ENCODE peak calls at places on chromosomes 4 and X, in five cellular contexts. One of them, this sample, is unnamed.

GRCh38 chrX:110321081-110321480 is 3.2 kb upstream of the AMMECR1 start:
- DNase-seq in GM12878: no peak
- DNase-seq in HepG2: no peak
- DNase-seq in NT2/D1: no peak
- DNase-seq in H1: no peak
- DNase-seq in this sample: no peak

GRCh38 chr4:172104534-172104933 is 291.3 kb downstream of the GALNTL6 start:
- DNase-seq in NT2/D1: no peak
- DNase-seq in H1: no peak
- DNase-seq in GM12878: no peak
- DNase-seq in HepG2: no peak
- DNase-seq in this sample: no peak

GRCh38 chrX:153974003-153974725 is 1.6 kb downstream of the TMEM187 start:
- DNase-seq in HepG2: no peak
- DNase-seq in NT2/D1: no peak
- DNase-seq in GM12878: no peak
- DNase-seq in H1: no peak
- DNase-seq in this sample: no peak

GRCh38 chr4:54230479-54231418 is 1.7 kb downstream of the PDGFRA start:
- DNase-seq in H1: peak
- DNase-seq in GM12878: no peak
- DNase-seq in NT2/D1: no peak
- DNase-seq in HepG2: no peak
- DNase-seq in this sample: no peak

GRCh38 chr4:126395661-126396060 is 1080.9 kb downstream of the FAT4 start:
- DNase-seq in GM12878: no peak
- DNase-seq in HepG2: no peak
- DNase-seq in H1: no peak
- DNase-seq in NT2/D1: no peak
- DNase-seq in this sample: no peak

GRCh38 chr4:28082686-28083390 is 1222.2 kb downstream of the STIM2 start:
- DNase-seq in HepG2: no peak
- DNase-seq in H1: no peak
- DNase-seq in GM12878: no peak
- DNase-seq in NT2/D1: no peak
- DNase-seq in this sample: no peak

GRCh38 chrX:112513154-112513553 is 166.6 kb downstream of the LHFPL1 start:
- DNase-seq in GM12878: no peak
- DNase-seq in NT2/D1: peak
- DNase-seq in H1: no peak
- DNase-seq in HepG2: no peak
- DNase-seq in this sample: no peak

GRCh38 chr4:92304636-92305035 is 870 bp downstream of the GRID2 start:
- DNase-seq in HepG2: no peak
- DNase-seq in GM12878: no peak
- DNase-seq in H1: peak
- DNase-seq in NT2/D1: no peak
- DNase-seq in this sample: peak

GRCh38 chr4:85151786-85152185 is 185.3 kb upstream of the WDFY3 start:
- DNase-seq in H1: no peak
- DNase-seq in GM12878: no peak
- DNase-seq in HepG2: no peak
- DNase-seq in NT2/D1: no peak
- DNase-seq in this sample: no peak

GRCh38 chr4:173258866-173259265 is 75.3 kb downstream of the HMGB2 start:
- DNase-seq in HepG2: no peak
- DNase-seq in GM12878: no peak
- DNase-seq in NT2/D1: no peak
- DNase-seq in H1: no peak
- DNase-seq in this sample: no peak

GRCh38 chrX:9465380-9466114 is 689 bp downstream of the TBL1X start:
- DNase-seq in H1: peak
- DNase-seq in HepG2: no peak
- DNase-seq in NT2/D1: no peak
- DNase-seq in GM12878: no peak
- DNase-seq in this sample: peak

GRCh38 chr4:91488946-91489345 is 814.8 kb upstream of the GRID2 start:
- DNase-seq in HepG2: no peak
- DNase-seq in GM12878: no peak
- DNase-seq in H1: no peak
- DNase-seq in NT2/D1: no peak
- DNase-seq in this sample: no peak

GRCh38 chr4:173794662-173795061 is 264.6 kb upstream of the HAND2 start:
- DNase-seq in H1: no peak
- DNase-seq in GM12878: no peak
- DNase-seq in HepG2: no peak
- DNase-seq in NT2/D1: no peak
- DNase-seq in this sample: no peak

GRCh38 chr4:10715696-10716095 is 31.1 kb upstream of the CLNK start:
- DNase-seq in H1: no peak
- DNase-seq in HepG2: no peak
- DNase-seq in NT2/D1: peak
- DNase-seq in GM12878: no peak
- DNase-seq in this sample: no peak

GRCh38 chr4:2063557-2064275 is 4.6 kb downstream of the NAT8L start:
- DNase-seq in H1: no peak
- DNase-seq in NT2/D1: no peak
- DNase-seq in GM12878: no peak
- DNase-seq in HepG2: no peak
- DNase-seq in this sample: no peak

GRCh38 chr4:163548481-163549243 is 54.2 kb downstream of the TMA16 start:
- DNase-seq in HepG2: peak
- DNase-seq in H1: no peak
- DNase-seq in NT2/D1: no peak
- DNase-seq in GM12878: no peak
- DNase-seq in this sample: peak

GRCh38 chr4:100367451-100367850 is 150.4 kb downstream of the EMCN start:
- DNase-seq in HepG2: no peak
- DNase-seq in NT2/D1: no peak
- DNase-seq in H1: no peak
- DNase-seq in GM12878: no peak
- DNase-seq in this sample: no peak

GRCh38 chr4:157204634-157205244 is 15.8 kb upstream of the GRIA2 start:
- DNase-seq in HepG2: peak
- DNase-seq in NT2/D1: no peak
- DNase-seq in H1: peak
- DNase-seq in GM12878: no peak
- DNase-seq in this sample: peak

GRCh38 chr4:8286719-8287355 is 17.3 kb downstream of the HTRA3 start:
- DNase-seq in H1: no peak
- DNase-seq in GM12878: no peak
- DNase-seq in HepG2: no peak
- DNase-seq in NT2/D1: no peak
- DNase-seq in this sample: no peak

GRCh38 chr4:174549696-174550095 is 27.4 kb upstream of the HPGD start:
- DNase-seq in NT2/D1: no peak
- DNase-seq in HepG2: no peak
- DNase-seq in H1: no peak
- DNase-seq in GM12878: no peak
- DNase-seq in this sample: no peak

GRCh38 chr4:143353797-143354196 is 17.1 kb downstream of the GAB1 start:
- DNase-seq in NT2/D1: no peak
- DNase-seq in H1: no peak
- DNase-seq in GM12878: no peak
- DNase-seq in HepG2: no peak
- DNase-seq in this sample: no peak

GRCh38 chrX:154398668-154399526 is 720 bp downstream of the RPL10 start:
- DNase-seq in GM12878: no peak
- DNase-seq in HepG2: peak
- DNase-seq in NT2/D1: no peak
- DNase-seq in H1: peak
- DNase-seq in this sample: peak

GRCh38 chr4:103996059-103996458 is 276.3 kb upstream of the TACR3 start:
- DNase-seq in HepG2: no peak
- DNase-seq in NT2/D1: peak
- DNase-seq in GM12878: no peak
- DNase-seq in H1: no peak
- DNase-seq in this sample: peak

GRCh38 chr4:103156107-103156506 is 42.0 kb downstream of the CENPE start:
- DNase-seq in NT2/D1: no peak
- DNase-seq in HepG2: no peak
- DNase-seq in GM12878: no peak
- DNase-seq in H1: no peak
- DNase-seq in this sample: no peak

GRCh38 chrX:64188901-64189300 is 16.6 kb downstream of the AMER1 start:
- DNase-seq in GM12878: no peak
- DNase-seq in HepG2: peak
- DNase-seq in H1: no peak
- DNase-seq in NT2/D1: no peak
- DNase-seq in this sample: no peak

GRCh38 chr4:83535520-83535944 is 376 bp upstream of the GPAT3 start:
- DNase-seq in H1: peak
- DNase-seq in HepG2: peak
- DNase-seq in GM12878: no peak
- DNase-seq in NT2/D1: no peak
- DNase-seq in this sample: peak

GRCh38 chr4:51880016-51880915 is 37.3 kb downstream of the DCUN1D4 start:
- DNase-seq in GM12878: no peak
- DNase-seq in H1: no peak
- DNase-seq in HepG2: peak
- DNase-seq in NT2/D1: no peak
- DNase-seq in this sample: no peak

GRCh38 chr4:47972181-47972580 is 44.3 kb downstream of the CNGA1 start:
- DNase-seq in HepG2: no peak
- DNase-seq in NT2/D1: no peak
- DNase-seq in GM12878: peak
- DNase-seq in H1: no peak
- DNase-seq in this sample: no peak

GRCh38 chr4:47972721-47973120 is 43.8 kb downstream of the CNGA1 start:
- DNase-seq in NT2/D1: no peak
- DNase-seq in GM12878: no peak
- DNase-seq in HepG2: no peak
- DNase-seq in H1: no peak
- DNase-seq in this sample: no peak

GRCh38 chr4:47968847-47969246 is 47.6 kb downstream of the CNGA1 start:
- DNase-seq in HepG2: no peak
- DNase-seq in GM12878: no peak
- DNase-seq in H1: no peak
- DNase-seq in NT2/D1: no peak
- DNase-seq in this sample: no peak
- TF ChIP-seq SUZ12 in HepG2: no peak
- TF ChIP-seq SUZ12 in GM12878: no peak
- TF ChIP-seq SUZ12 in H1: no peak
- TF ChIP-seq SUZ12 in NT2/D1: no peak
- TF ChIP-seq SUZ12 in this sample: no peak

DNA sequence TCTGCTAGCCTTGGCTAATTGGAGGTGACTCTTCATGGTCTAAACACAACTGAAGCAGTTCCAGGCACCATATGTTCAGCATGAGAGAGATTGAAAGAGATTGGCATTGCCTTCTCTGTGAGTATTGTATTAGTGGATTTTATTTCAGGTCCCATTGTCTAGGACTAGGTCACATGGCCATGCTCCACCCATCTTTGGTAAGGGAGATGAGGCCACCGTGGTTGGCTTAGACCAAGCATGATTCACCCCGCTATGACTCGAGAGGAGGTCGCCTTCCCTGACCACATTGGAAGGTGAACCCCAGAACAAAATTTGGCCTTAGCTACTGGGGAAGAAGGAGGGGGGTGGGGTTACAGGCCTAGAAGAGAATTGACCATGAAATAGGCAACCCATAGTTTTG is 109.9 kb upstream of the BCOR start:
- DNase-seq in H1: no peak
- DNase-seq in NT2/D1: no peak
- DNase-seq in HepG2: no peak
- DNase-seq in GM12878: no peak
- DNase-seq in this sample: no peak
- TF ChIP-seq SUZ12 in H1: no peak
- TF ChIP-seq SUZ12 in NT2/D1: no peak
- TF ChIP-seq SUZ12 in HepG2: no peak
- TF ChIP-seq SUZ12 in GM12878: no peak
- TF ChIP-seq SUZ12 in this sample: no peak

GRCh38 chr4:41696768-41697167 is 51.8 kb downstream of the PHOX2B start:
- DNase-seq in NT2/D1: no peak
- DNase-seq in HepG2: no peak
- DNase-seq in GM12878: no peak
- DNase-seq in H1: no peak
- DNase-seq in this sample: no peak

GRCh38 chr4:41693629-41694028 is 54.9 kb downstream of the PHOX2B start:
- DNase-seq in H1: no peak
- DNase-seq in GM12878: no peak
- DNase-seq in NT2/D1: no peak
- DNase-seq in HepG2: peak
- DNase-seq in this sample: peak

GRCh38 chr4:41696131-41696530 is 52.4 kb downstream of the PHOX2B start:
- DNase-seq in H1: no peak
- DNase-seq in GM12878: no peak
- DNase-seq in NT2/D1: no peak
- DNase-seq in HepG2: no peak
- DNase-seq in this sample: no peak

GRCh38 chr4:41687971-41688370 is 60.6 kb downstream of the PHOX2B start:
- DNase-seq in GM12878: no peak
- DNase-seq in H1: no peak
- DNase-seq in HepG2: no peak
- DNase-seq in NT2/D1: no peak
- DNase-seq in this sample: no peak

DNA sequence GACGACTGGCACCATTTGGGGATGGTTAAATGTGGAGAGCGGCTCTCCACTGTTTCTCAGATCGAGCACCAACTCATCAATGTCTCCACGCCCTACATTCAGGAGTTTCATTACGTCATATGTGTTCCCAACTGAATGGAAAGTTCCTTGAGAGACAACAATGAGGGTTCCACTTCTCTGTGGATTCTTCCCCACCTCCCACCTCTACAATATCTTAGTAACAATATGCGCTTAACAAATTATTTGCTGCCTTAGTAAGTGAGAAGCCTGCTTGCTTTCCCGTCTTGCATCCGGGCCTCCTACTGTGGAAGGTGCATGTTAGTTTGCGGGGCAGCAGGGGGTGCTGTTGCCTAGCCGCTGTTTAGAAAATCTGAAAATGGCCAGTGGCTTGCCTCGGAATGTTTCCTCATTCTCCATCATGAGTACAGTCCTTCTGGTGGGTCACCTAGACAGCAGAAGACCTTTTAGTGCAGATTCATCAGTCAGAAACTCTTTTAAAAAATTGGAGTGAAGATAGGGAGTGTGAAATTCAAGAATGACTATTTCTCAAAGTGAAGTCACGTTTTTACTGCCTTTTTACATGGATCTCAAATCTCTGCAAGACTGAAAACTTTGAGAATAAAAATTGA is 55.7 kb downstream of the PHOX2B start:
- DNase-seq in H1: peak
- DNase-seq in HepG2: peak
- DNase-seq in NT2/D1: peak
- DNase-seq in GM12878: no peak
- DNase-seq in this sample: peak
- TF ChIP-seq SUZ12 in H1: no peak
- TF ChIP-seq SUZ12 in HepG2: no peak
- TF ChIP-seq SUZ12 in NT2/D1: no peak
- TF ChIP-seq SUZ12 in GM12878: no peak
- TF ChIP-seq SUZ12 in this sample: no peak

DNA sequence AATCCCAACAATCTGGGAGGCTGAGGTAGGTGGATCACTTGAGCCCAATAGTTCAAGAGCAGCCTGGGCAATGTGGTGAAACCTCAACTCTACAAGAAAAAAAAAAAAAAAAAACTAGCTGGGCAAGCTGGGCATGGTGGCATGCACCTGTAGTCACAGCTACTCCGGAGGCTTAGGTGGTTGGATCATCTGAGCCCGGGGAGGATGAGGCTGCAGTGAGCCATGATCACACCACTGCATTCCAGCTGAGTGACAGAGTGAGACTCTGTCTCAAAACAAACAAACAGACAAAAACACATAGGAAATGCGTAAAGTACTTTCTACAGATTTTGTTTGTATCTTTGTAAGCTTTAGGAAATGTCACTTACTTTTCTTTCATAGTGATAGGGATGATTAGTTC is 307.2 kb upstream of the NR3C2 start:
- DNase-seq in GM12878: no peak
- DNase-seq in NT2/D1: no peak
- DNase-seq in HepG2: no peak
- DNase-seq in H1: no peak
- DNase-seq in this sample: no peak
- TF ChIP-seq SUZ12 in GM12878: no peak
- TF ChIP-seq SUZ12 in NT2/D1: no peak
- TF ChIP-seq SUZ12 in HepG2: no peak
- TF ChIP-seq SUZ12 in H1: no peak
- TF ChIP-seq SUZ12 in this sample: no peak